ENCODE peak calls at places on chromosomes 5 and 9, in seven cellular contexts. One of them, this sample, is unnamed.

GRCh38 chr5:135243194-135244191 is 155.5 kb downstream of the MACROH2A1 start:
- DNase-seq in lower leg skin: peak; percentile 13
- DNase-seq in SJSA1: no peak
- DNase-seq in NT2/D1: no peak
- DNase-seq in mucosa of descending colon: no peak
- DNase-seq in HFF-Myc: no peak
- DNase-seq in astrocyte: no peak
- DNase-seq in this sample: no peak

GRCh38 chr5:100902406-100903035 is 561 bp downstream of the ST8SIA4 start:
- DNase-seq in mucosa of descending colon: peak; percentile 24
- DNase-seq in HFF-Myc: no peak
- DNase-seq in SJSA1: no peak
- DNase-seq in astrocyte: no peak
- DNase-seq in NT2/D1: no peak
- DNase-seq in lower leg skin: no peak
- DNase-seq in this sample: peak; percentile 17

GRCh38 chr9:106753155-106753671 is 109.8 kb upstream of the ZNF462 start:
- DNase-seq in astrocyte: no peak
- DNase-seq in mucosa of descending colon: no peak
- DNase-seq in lower leg skin: no peak
- DNase-seq in HFF-Myc: no peak
- DNase-seq in SJSA1: peak; percentile 78
- DNase-seq in NT2/D1: no peak
- DNase-seq in this sample: peak; percentile 3

GRCh38 chr9:109799792-109800191 is 19.8 kb downstream of the PALM2AKAP2 start:
- DNase-seq in HFF-Myc: peak; percentile 41
- DNase-seq in NT2/D1: no peak
- DNase-seq in mucosa of descending colon: no peak
- DNase-seq in lower leg skin: no peak
- DNase-seq in astrocyte: peak; percentile 85
- DNase-seq in SJSA1: peak; percentile 70
- DNase-seq in this sample: no peak

GRCh38 chr9:91694081-91694870 is 255.8 kb downstream of the ROR2 start:
- DNase-seq in NT2/D1: no peak
- DNase-seq in SJSA1: no peak
- DNase-seq in astrocyte: no peak
- DNase-seq in HFF-Myc: no peak
- DNase-seq in mucosa of descending colon: no peak
- DNase-seq in lower leg skin: no peak
- DNase-seq in this sample: no peak

GRCh38 chr5:14665110-14665822 is 748 bp downstream of the OTULIN start:
- DNase-seq in lower leg skin: no peak
- DNase-seq in NT2/D1: no peak
- DNase-seq in SJSA1: peak; percentile 57
- DNase-seq in astrocyte: no peak
- DNase-seq in mucosa of descending colon: peak; percentile 73
- DNase-seq in HFF-Myc: no peak
- DNase-seq in this sample: no peak

GRCh38 chr9:82202808-82203207 is 214.2 kb downstream of the SPATA31D1 start:
- DNase-seq in HFF-Myc: no peak
- DNase-seq in lower leg skin: no peak
- DNase-seq in SJSA1: no peak
- DNase-seq in NT2/D1: no peak
- DNase-seq in astrocyte: peak; percentile 67
- DNase-seq in mucosa of descending colon: no peak
- DNase-seq in this sample: no peak

GRCh38 chr5:61330341-61330878 is 1.6 kb upstream of the ZSWIM6 start:
- DNase-seq in mucosa of descending colon: peak; percentile 77
- DNase-seq in lower leg skin: no peak
- DNase-seq in astrocyte: peak; percentile 71
- DNase-seq in SJSA1: peak; percentile 72
- DNase-seq in NT2/D1: no peak
- DNase-seq in HFF-Myc: no peak
- DNase-seq in this sample: peak; percentile 66

GRCh38 chr9:4344946-4345345 is 45.1 kb upstream of the GLIS3 start:
- DNase-seq in NT2/D1: no peak
- DNase-seq in lower leg skin: no peak
- DNase-seq in mucosa of descending colon: no peak
- DNase-seq in SJSA1: no peak
- DNase-seq in astrocyte: no peak
- DNase-seq in HFF-Myc: no peak
- DNase-seq in this sample: no peak

GRCh38 chr5:142627371-142628217 is 58.3 kb downstream of the FGF1 start:
- DNase-seq in astrocyte: no peak
- DNase-seq in NT2/D1: no peak
- DNase-seq in HFF-Myc: no peak
- DNase-seq in SJSA1: no peak
- DNase-seq in lower leg skin: no peak
- DNase-seq in mucosa of descending colon: no peak
- DNase-seq in this sample: no peak

GRCh38 chr5:132489871-132490483 is 596 bp downstream of the IRF1 start:
- DNase-seq in mucosa of descending colon: peak; percentile 78
- DNase-seq in SJSA1: peak; percentile 61
- DNase-seq in NT2/D1: no peak
- DNase-seq in astrocyte: peak; percentile 43
- DNase-seq in HFF-Myc: no peak
- DNase-seq in lower leg skin: peak; percentile 23
- DNase-seq in this sample: peak; percentile 87

GRCh38 chr5:83209963-83210362 is 132.6 kb downstream of the XRCC4 start:
- DNase-seq in SJSA1: no peak
- DNase-seq in lower leg skin: no peak
- DNase-seq in mucosa of descending colon: no peak
- DNase-seq in astrocyte: no peak
- DNase-seq in HFF-Myc: no peak
- DNase-seq in NT2/D1: no peak
- DNase-seq in this sample: no peak

GRCh38 chr9:99622679-99623078 is 199.0 kb upstream of the NR4A3 start:
- DNase-seq in NT2/D1: no peak
- DNase-seq in lower leg skin: no peak
- DNase-seq in mucosa of descending colon: no peak
- DNase-seq in astrocyte: no peak
- DNase-seq in SJSA1: no peak
- DNase-seq in HFF-Myc: no peak
- DNase-seq in this sample: no peak

GRCh38 chr5:40052812-40053211 is 626.9 kb upstream of the PTGER4 start:
- DNase-seq in NT2/D1: no peak
- DNase-seq in SJSA1: no peak
- DNase-seq in mucosa of descending colon: no peak
- DNase-seq in lower leg skin: no peak
- DNase-seq in astrocyte: no peak
- DNase-seq in HFF-Myc: no peak
- DNase-seq in this sample: no peak

GRCh38 chr5:17229308-17229707 is 11.9 kb downstream of the BASP1 start:
- DNase-seq in HFF-Myc: no peak
- DNase-seq in lower leg skin: no peak
- DNase-seq in SJSA1: no peak
- DNase-seq in NT2/D1: no peak
- DNase-seq in mucosa of descending colon: no peak
- DNase-seq in astrocyte: no peak
- DNase-seq in this sample: no peak

GRCh38 chr9:135137398-135137832 is 49.9 kb downstream of the OLFM1 start:
- DNase-seq in astrocyte: no peak
- DNase-seq in HFF-Myc: no peak
- DNase-seq in mucosa of descending colon: no peak
- DNase-seq in NT2/D1: peak; percentile 60
- DNase-seq in SJSA1: peak; percentile 81
- DNase-seq in lower leg skin: no peak
- DNase-seq in this sample: peak; percentile 81

GRCh38 chr5:41793156-41793770 is 77.0 kb downstream of the OXCT1 start:
- DNase-seq in HFF-Myc: peak; percentile 92
- DNase-seq in astrocyte: peak; percentile 70
- DNase-seq in NT2/D1: no peak
- DNase-seq in mucosa of descending colon: no peak
- DNase-seq in lower leg skin: no peak
- DNase-seq in SJSA1: peak; percentile 72
- DNase-seq in this sample: no peak

GRCh38 chr9:880725-881124 is 39.2 kb downstream of the DMRT1 start:
- DNase-seq in SJSA1: no peak
- DNase-seq in NT2/D1: no peak
- DNase-seq in mucosa of descending colon: no peak
- DNase-seq in HFF-Myc: no peak
- DNase-seq in astrocyte: no peak
- DNase-seq in lower leg skin: no peak
- DNase-seq in this sample: no peak

GRCh38 chr5:67115238-67115637 is 81.4 kb downstream of the CD180 start:
- DNase-seq in astrocyte: no peak
- DNase-seq in mucosa of descending colon: no peak
- DNase-seq in lower leg skin: no peak
- DNase-seq in HFF-Myc: no peak
- DNase-seq in NT2/D1: no peak
- DNase-seq in SJSA1: no peak
- DNase-seq in this sample: no peak

GRCh38 chr5:159923008-159923407 is 6.7 kb downstream of the ADRA1B start:
- DNase-seq in HFF-Myc: no peak
- DNase-seq in mucosa of descending colon: no peak
- DNase-seq in SJSA1: no peak
- DNase-seq in NT2/D1: no peak
- DNase-seq in astrocyte: no peak
- DNase-seq in lower leg skin: no peak
- DNase-seq in this sample: no peak

GRCh38 chr5:124783794-124784193 is 37.4 kb upstream of the ZNF608 start:
- DNase-seq in lower leg skin: peak; percentile 14
- DNase-seq in astrocyte: peak; percentile 20
- DNase-seq in NT2/D1: no peak
- DNase-seq in mucosa of descending colon: no peak
- DNase-seq in HFF-Myc: no peak
- DNase-seq in SJSA1: no peak
- DNase-seq in this sample: no peak

GRCh38 chr5:41503321-41503720 is 7.1 kb downstream of the PLCXD3 start:
- DNase-seq in HFF-Myc: no peak
- DNase-seq in lower leg skin: no peak
- DNase-seq in NT2/D1: no peak
- DNase-seq in astrocyte: no peak
- DNase-seq in SJSA1: no peak
- DNase-seq in mucosa of descending colon: no peak
- DNase-seq in this sample: no peak

GRCh38 chr9:92808726-92809451 is 44.3 kb upstream of the BICD2 start:
- DNase-seq in SJSA1: peak; percentile 21
- DNase-seq in mucosa of descending colon: peak; percentile 75
- DNase-seq in astrocyte: peak; percentile 65
- DNase-seq in lower leg skin: no peak
- DNase-seq in HFF-Myc: no peak
- DNase-seq in NT2/D1: peak; percentile 63
- DNase-seq in this sample: peak; percentile 88

GRCh38 chr5:143613329-143613728 is 198.6 kb upstream of the HMHB1 start:
- DNase-seq in NT2/D1: no peak
- DNase-seq in lower leg skin: no peak
- DNase-seq in mucosa of descending colon: no peak
- DNase-seq in astrocyte: no peak
- DNase-seq in SJSA1: no peak
- DNase-seq in HFF-Myc: no peak
- DNase-seq in this sample: no peak

GRCh38 chr5:112109331-112109993 is 309.6 kb downstream of the EPB41L4A start:
- DNase-seq in NT2/D1: no peak
- DNase-seq in mucosa of descending colon: no peak
- DNase-seq in astrocyte: peak; percentile 77
- DNase-seq in HFF-Myc: peak; percentile 98
- DNase-seq in lower leg skin: peak; percentile 17
- DNase-seq in SJSA1: no peak
- DNase-seq in this sample: peak; percentile 9

GRCh38 chr5:73299665-73300435 is 126.9 kb downstream of the TMEM174 start:
- DNase-seq in mucosa of descending colon: no peak
- DNase-seq in lower leg skin: no peak
- DNase-seq in astrocyte: no peak
- DNase-seq in SJSA1: no peak
- DNase-seq in HFF-Myc: no peak
- DNase-seq in NT2/D1: no peak
- DNase-seq in this sample: peak; percentile 82

GRCh38 chr5:73302797-73303138 is 129.8 kb downstream of the TMEM174 start:
- DNase-seq in HFF-Myc: no peak
- DNase-seq in NT2/D1: no peak
- DNase-seq in lower leg skin: no peak
- DNase-seq in astrocyte: no peak
- DNase-seq in SJSA1: no peak
- DNase-seq in mucosa of descending colon: no peak
- DNase-seq in this sample: no peak

GRCh38 chr5:73301208-73302088 is 128.5 kb downstream of the TMEM174 start:
- DNase-seq in NT2/D1: no peak
- DNase-seq in SJSA1: no peak
- DNase-seq in lower leg skin: no peak
- DNase-seq in astrocyte: no peak
- DNase-seq in mucosa of descending colon: no peak
- DNase-seq in HFF-Myc: no peak
- DNase-seq in this sample: peak; percentile 50

GRCh38 chr5:73299017-73299630 is 126.1 kb downstream of the TMEM174 start:
- DNase-seq in lower leg skin: no peak
- DNase-seq in astrocyte: no peak
- DNase-seq in mucosa of descending colon: peak; percentile 46
- DNase-seq in HFF-Myc: no peak
- DNase-seq in SJSA1: peak; percentile 55
- DNase-seq in NT2/D1: peak; percentile 36
- DNase-seq in this sample: peak; percentile 92

GRCh38 chr5:73300520-73301207 is 127.7 kb downstream of the TMEM174 start:
- DNase-seq in SJSA1: no peak
- DNase-seq in HFF-Myc: no peak
- DNase-seq in NT2/D1: no peak
- DNase-seq in lower leg skin: no peak
- DNase-seq in astrocyte: no peak
- DNase-seq in mucosa of descending colon: no peak
- DNase-seq in this sample: peak; percentile 68
- H3K4me3 ChIP-seq in SJSA1: no peak overlapping the region
- H3K4me3 ChIP-seq in HFF-Myc: no peak overlapping the region
- H3K4me3 ChIP-seq in NT2/D1: no peak overlapping the region
- H3K4me3 ChIP-seq in lower leg skin: no peak overlapping the region
- H3K4me3 ChIP-seq in astrocyte: no peak overlapping the region
- H3K4me3 ChIP-seq in mucosa of descending colon: no peak overlapping the region
- H3K4me3 ChIP-seq in this sample: no peak overlapping the region

DNA sequence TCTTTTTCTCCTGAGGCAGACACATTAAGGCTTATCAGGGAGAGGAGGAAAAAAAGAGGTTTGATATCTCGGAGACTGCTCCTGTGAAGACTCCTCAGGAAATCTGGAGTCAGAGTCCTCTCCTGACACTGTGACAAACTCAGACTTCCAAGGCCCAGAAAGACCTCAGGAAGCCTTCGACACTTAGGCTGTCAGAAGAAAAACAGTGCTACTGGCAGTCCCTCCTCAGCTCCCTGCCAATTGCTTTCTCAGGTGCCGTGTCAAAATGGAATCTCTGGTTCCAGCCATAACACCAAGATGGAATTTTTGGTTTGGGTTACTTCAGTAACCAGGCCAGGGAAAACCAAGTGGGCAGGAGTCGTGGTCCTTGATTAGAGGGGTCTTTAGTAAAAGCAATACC is 4.1 kb downstream of the STK10 start:
- DNase-seq in lower leg skin: no peak
- DNase-seq in NT2/D1: no peak
- DNase-seq in mucosa of descending colon: no peak
- DNase-seq in SJSA1: no peak
- DNase-seq in HFF-Myc: no peak
- DNase-seq in astrocyte: no peak
- DNase-seq in this sample: no peak
- H3K4me3 ChIP-seq in lower leg skin: no peak overlapping the region
- H3K4me3 ChIP-seq in NT2/D1: no peak overlapping the region
- H3K4me3 ChIP-seq in mucosa of descending colon: no peak overlapping the region
- H3K4me3 ChIP-seq in SJSA1: no peak overlapping the region
- H3K4me3 ChIP-seq in HFF-Myc: no peak overlapping the region
- H3K4me3 ChIP-seq in astrocyte: no peak overlapping the region
- H3K4me3 ChIP-seq in this sample: no peak overlapping the region

GRCh38 chr5:9543266-9543925 is 2.5 kb downstream of the SEMA5A start:
- DNase-seq in NT2/D1: no peak
- DNase-seq in astrocyte: no peak
- DNase-seq in mucosa of descending colon: no peak
- DNase-seq in lower leg skin: no peak
- DNase-seq in HFF-Myc: no peak
- DNase-seq in SJSA1: peak; percentile 62
- DNase-seq in this sample: no peak
- H3K4me3 ChIP-seq in NT2/D1: no peak overlapping the region
- H3K4me3 ChIP-seq in astrocyte: peak overlapping the region; percentile 77
- H3K4me3 ChIP-seq in mucosa of descending colon: no peak overlapping the region
- H3K4me3 ChIP-seq in lower leg skin: no peak overlapping the region
- H3K4me3 ChIP-seq in HFF-Myc: peak overlapping the region; percentile 70
- H3K4me3 ChIP-seq in SJSA1: peak overlapping the region; percentile 5
- H3K4me3 ChIP-seq in this sample: no peak overlapping the region

GRCh38 chr5:88689662-88690351 is 193.2 kb downstream of the MEF2C start:
- DNase-seq in SJSA1: no peak
- DNase-seq in mucosa of descending colon: no peak
- DNase-seq in NT2/D1: no peak
- DNase-seq in lower leg skin: no peak
- DNase-seq in HFF-Myc: no peak
- DNase-seq in astrocyte: peak; percentile 68
- DNase-seq in this sample: peak; percentile 63
- H3K4me3 ChIP-seq in SJSA1: no peak overlapping the region
- H3K4me3 ChIP-seq in mucosa of descending colon: no peak overlapping the region
- H3K4me3 ChIP-seq in NT2/D1: no peak overlapping the region
- H3K4me3 ChIP-seq in lower leg skin: no peak overlapping the region
- H3K4me3 ChIP-seq in HFF-Myc: no peak overlapping the region
- H3K4me3 ChIP-seq in astrocyte: peak overlapping the region; percentile 63
- H3K4me3 ChIP-seq in this sample: peak overlapping the region; percentile 12

This sample was measured in H7.